ENCODE peak calls at places on chromosome 11, in six cellular contexts. N is GM12892, U is SK-N-SH, H is K562, O is H1, J is HepG2. L is an unnamed sample.
A peak's percentile ranks its signal among the peaks of the same experiment; 100 is the strongest.

GRCh38 chr11:3341298-3341697 is 37.6 kb downstream of the ZNF195 start:
- DNase-seq in O (peak; percentile 46), U (peak; percentile 65), N (no peak), J (peak; percentile 28), H (peak; percentile 61), L (peak; percentile 25)

GRCh38 chr11:22317656-22318055 is 20.5 kb upstream of the SLC17A6 start:
- DNase-seq in O (no peak), H (no peak), U (no peak), N (no peak), J (no peak), L (no peak)

GRCh38 chr11:86660011-86660595 is 12.3 kb downstream of the ME3 start:
- DNase-seq in J (no peak), O (no peak), N (no peak), H (no peak), U (peak; percentile 11), L (no peak)

GRCh38 chr11:78699606-78700005 is 124.9 kb upstream of the NARS2 start:
- DNase-seq in U (no peak), O (no peak), H (no peak), J (no peak), N (no peak), L (no peak)

GRCh38 chr11:95892892-95893570 is 30.9 kb downstream of the MTMR2 start:
- DNase-seq in J (no peak), H (no peak), U (no peak), O (no peak), N (no peak), L (no peak)

GRCh38 chr11:70519117-70519516 is 120.8 kb downstream of the CTTN start:
- DNase-seq in U (no peak), J (no peak), O (no peak), H (no peak), N (no peak), L (no peak)

GRCh38 chr11:18379201-18379600 is 15.2 kb upstream of the LDHA start:
- DNase-seq in J (no peak), O (no peak), H (no peak), U (no peak), N (no peak), L (no peak)

GRCh38 chr11:44912270-44912987 is 38.3 kb downstream of the TP53I11 start:
- DNase-seq in N (no peak), J (no peak), H (no peak), O (no peak), U (no peak), L (no peak)

GRCh38 chr11:121497176-121497995 is 44.6 kb upstream of the SORL1-AS1 start:
- DNase-seq in H (no peak), J (no peak), O (no peak), N (no peak), U (no peak), L (no peak)

GRCh38 chr11:46808804-46809431 is 37.2 kb downstream of the CKAP5 start:
- DNase-seq in U (peak; percentile 10), J (peak; percentile 25), H (peak; percentile 16), O (no peak), N (no peak), L (no peak)

GRCh38 chr11:67270256-67271211 is 4.3 kb downstream of the GRK2 start:
- DNase-seq in H (no peak), J (no peak), O (no peak), U (no peak), N (no peak), L (no peak)

GRCh38 chr11:16001899-16002426 is 354.4 kb downstream of the SOX6 start:
- DNase-seq in U (no peak), N (no peak), H (no peak), J (peak; percentile 92), O (no peak), L (no peak)

GRCh38 chr11:73965764-73966121 is 14.9 kb downstream of the DNAJB13 start:
- DNase-seq in O (no peak), J (no peak), U (no peak), H (no peak), N (no peak), L (no peak)

GRCh38 chr11:47373876-47374820 is 4.2 kb downstream of the SPI1 start:
- DNase-seq in J (peak; percentile 60), U (peak; percentile 92), N (peak; percentile 82), H (peak; percentile 81), O (peak; percentile 49), L (peak; percentile 83)

GRCh38 chr11:87501388-87501787 is 463.7 kb downstream of the TMEM135 start:
- DNase-seq in O (no peak), N (no peak), J (no peak), H (no peak), U (no peak), L (no peak)

GRCh38 chr11:102761646-102762238 is 18.7 kb downstream of the MMP10 start:
- DNase-seq in O (no peak), U (no peak), J (no peak), H (no peak), N (no peak), L (no peak)

GRCh38 chr11:33520103-33520502 is 180.5 kb downstream of the C11orf91 start:
- DNase-seq in U (no peak), O (no peak), J (no peak), N (no peak), H (no peak), L (no peak)

GRCh38 chr11:1307998-1308744 is 1.3 kb downstream of the TOLLIP start:
- DNase-seq in H (no peak), O (no peak), N (no peak), J (no peak), U (peak; percentile 14), L (no peak)

GRCh38 chr11:45209904-45210699 is 63.7 kb downstream of the PRDM11 start:
- DNase-seq in J (no peak), H (no peak), N (no peak), O (no peak), U (peak; percentile 46), L (no peak)

GRCh38 chr11:95503047-95503446 is 272.0 kb upstream of the SESN3 start:
- DNase-seq in J (no peak), H (no peak), O (no peak), U (no peak), N (no peak), L (no peak)

GRCh38 chr11:130819561-130819960 is 96.7 kb downstream of the SNX19 start:
- DNase-seq in J (no peak), N (no peak), O (no peak), U (no peak), H (no peak), L (no peak)

GRCh38 chr11:133081730-133082452 is 450.4 kb downstream of the OPCML start:
- DNase-seq in N (no peak), O (no peak), U (no peak), J (no peak), H (no peak), L (no peak)

GRCh38 chr11:105732611-105733010 is 122.7 kb downstream of the GRIA4 start:
- DNase-seq in N (no peak), J (no peak), O (no peak), U (no peak), H (no peak), L (no peak)

GRCh38 chr11:28673687-28674431 is 565.7 kb downstream of the METTL15 start:
- DNase-seq in N (no peak), O (no peak), J (no peak), H (no peak), U (no peak), L (no peak)

DNA sequence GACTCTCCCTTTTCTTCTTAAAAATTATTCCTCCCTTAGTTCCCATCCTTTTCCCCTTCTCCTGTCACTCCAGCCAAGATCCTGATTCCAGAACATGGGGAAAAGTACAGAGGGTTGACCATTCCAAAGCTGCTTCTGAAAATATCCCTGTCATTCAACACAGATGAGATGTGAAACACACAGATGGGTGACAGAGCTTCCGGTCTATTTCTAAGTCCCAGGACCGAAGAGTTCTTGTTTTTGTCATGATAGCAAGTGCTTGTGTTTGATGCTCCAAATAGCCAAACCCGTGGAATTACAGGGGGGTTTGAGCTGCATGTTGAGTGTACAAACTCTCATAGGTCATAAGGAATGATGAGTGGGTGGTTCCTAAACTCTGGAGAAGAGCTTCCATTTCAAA is 57.9 kb downstream of the PARVA start:
- DNase-seq in N (no peak), U (no peak), O (no peak), H (no peak), J (no peak), L (no peak)
- TF ChIP-seq POLR2AphosphoS5 in N (no peak), U (no peak), O (no peak), H (no peak), J (no peak), L (no peak)

GRCh38 chr11:122984186-122985011 is 2.8 kb upstream of the BSX start:
- DNase-seq in N (peak; percentile 15), O (no peak), H (no peak), U (peak; percentile 85), J (no peak), L (no peak)
- TF ChIP-seq TAF1 in N (no peak), O (peak; percentile 22), H (no peak), U (peak; percentile 52), J (no peak), L (no peak)

GRCh38 chr11:124878497-124879228 is 13.4 kb downstream of the ROBO3 start:
- DNase-seq in H (no peak), O (no peak), U (peak; percentile 3), J (no peak), N (no peak), L (no peak)

GRCh38 chr11:124879229-124879998 is 14.2 kb downstream of the ROBO3 start:
- DNase-seq in O (no peak), U (no peak), N (no peak), J (no peak), H (no peak), L (no peak)

GRCh38 chr11:124879999-124880611 is 14.9 kb downstream of the ROBO3 start:
- DNase-seq in J (no peak), H (no peak), U (no peak), N (no peak), O (no peak), L (no peak)

GRCh38 chr11:124882339-124883071 is 15.2 kb downstream of the ROBO4 start:
- DNase-seq in H (no peak), U (no peak), N (no peak), J (peak; percentile 89), O (no peak), L (no peak)

DNA sequence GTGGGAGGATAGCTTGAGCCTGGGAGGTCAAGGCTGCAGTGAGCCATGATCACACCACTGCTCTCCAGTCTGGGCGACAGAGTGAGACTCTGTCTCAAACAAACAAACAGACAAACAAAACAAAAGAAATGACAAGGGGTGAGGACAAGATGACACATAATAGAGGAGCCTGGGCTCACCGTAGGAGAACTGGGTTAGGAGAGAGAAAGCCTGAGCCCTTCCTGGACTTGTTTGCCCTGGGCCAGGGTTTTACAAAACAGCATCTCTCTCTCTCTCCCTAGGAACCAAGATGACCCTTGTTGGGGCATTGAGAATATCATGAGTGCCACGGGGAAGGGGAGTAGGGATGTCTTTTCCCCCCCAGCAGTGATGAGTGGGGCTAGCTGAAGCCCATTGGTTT is 15.7 kb downstream of the ROBO3 start:
- DNase-seq in H (no peak), J (no peak), O (no peak), N (no peak), U (no peak), L (no peak)
- TF ChIP-seq POLR2AphosphoS5 in H (no peak), J (no peak), O (no peak), N (no peak), U (no peak), L (no peak)

DNA sequence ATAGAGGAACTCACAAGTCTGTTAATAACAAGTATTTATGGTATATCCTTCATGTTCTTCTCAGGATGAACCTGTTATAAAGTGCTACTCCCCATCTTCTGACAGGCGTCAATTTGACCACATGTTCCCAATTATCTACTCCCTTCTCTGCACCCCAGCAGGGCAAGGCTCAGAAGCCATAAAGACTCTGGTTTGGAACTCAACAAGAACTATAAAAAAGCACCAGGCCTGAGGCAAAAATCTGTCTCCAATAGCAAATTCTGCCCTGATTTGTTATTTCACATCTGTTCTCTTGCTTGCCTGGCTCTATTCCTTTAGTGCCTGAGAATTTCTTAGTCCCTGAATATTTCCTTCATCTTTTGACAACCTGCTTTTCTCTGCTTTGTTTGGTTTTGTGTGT is 618.2 kb upstream of the KIRREL3 start:
- DNase-seq in O (no peak), J (no peak), N (no peak), H (no peak), U (no peak), L (no peak)
- TF ChIP-seq TAF1 in O (no peak), J (no peak), N (no peak), H (no peak), U (no peak), L (no peak)